ENCODE peak calls at places on chromosomes 5 and 9, in five cellular contexts. T is WTC11; F is stimulated activated CD4-positive, alpha-beta T cell treated with anti-CD3 and anti-CD28 coated beads, Interleukin-1b, Interleukin-23, amount 100 ng/mL, for 24 hours; E is LHCN-M2; V is type B pancreatic cell. G is an unnamed sample.

GRCh38 chr9:72362680-72363139 is 2.3 kb downstream of the ZFAND5 start:
- DNase-seq in T (no peak), F (peak), E (peak), V (no peak), G (peak)

GRCh38 chr9:69120380-69121154 is 53.5 kb upstream of the TJP2 start:
- DNase-seq in T (peak), F (no peak), E (no peak), V (peak), G (peak)

GRCh38 chr9:92501671-92502393 is 19.5 kb upstream of the ASPN start:
- DNase-seq in T (peak), F (no peak), E (peak), V (no peak), G (peak)

GRCh38 chr9:124108216-124108615 is 96.6 kb downstream of the LHX2 start:
- DNase-seq in T (no peak), F (no peak), E (no peak), V (no peak), G (no peak)

GRCh38 chr9:123416171-123416570 is 60.2 kb downstream of the CRB2 start:
- DNase-seq in T (no peak), F (no peak), E (no peak), V (no peak), G (no peak)

GRCh38 chr9:91898451-91899433 is 51.3 kb downstream of the ROR2 start:
- DNase-seq in T (peak), F (no peak), E (no peak), V (no peak), G (peak)

GRCh38 chr5:172766287-172767104 is 4.5 kb downstream of the DUSP1 start:
- DNase-seq in T (no peak), F (no peak), E (peak), V (no peak), G (peak)

GRCh38 chr5:151570058-151570457 is 21.1 kb downstream of the FAT2 start:
- DNase-seq in T (no peak), F (no peak), E (no peak), V (no peak), G (no peak)

GRCh38 chr9:92001244-92001643 is 51.2 kb upstream of the ROR2 start:
- DNase-seq in T (no peak), F (no peak), E (no peak), V (peak), G (peak)

GRCh38 chr5:168324864-168325615 is 33.6 kb downstream of the WWC1 start:
- DNase-seq in T (no peak), F (no peak), E (no peak), V (no peak), G (peak)

GRCh38 chr5:10140195-10140973 is 109.3 kb downstream of the ATPSCKMT start:
- DNase-seq in T (peak), F (no peak), E (peak), V (no peak), G (peak)

GRCh38 chr9:133474215-133474614 is 4.7 kb downstream of the SLC2A6 start:
- DNase-seq in T (no peak), F (no peak), E (no peak), V (no peak), G (no peak)

GRCh38 chr5:142201471-142201887 is 92.9 kb downstream of the NDFIP1 start:
- DNase-seq in T (no peak), F (no peak), E (peak), V (no peak), G (peak)

GRCh38 chr9:22201256-22201655 is 192.2 kb upstream of the CDKN2B start:
- DNase-seq in T (no peak), F (no peak), E (no peak), V (no peak), G (peak)

GRCh38 chr5:148221510-148221909 is 16.8 kb upstream of the MARCOL start:
- DNase-seq in T (no peak), F (no peak), E (no peak), V (no peak), G (no peak)

GRCh38 chr5:15520856-15521255 is 20.9 kb downstream of the FBXL7 start:
- DNase-seq in T (no peak), F (no peak), E (no peak), V (no peak), G (no peak)

GRCh38 chr9:89470239-89470638 is 27.7 kb downstream of the SEMA4D start:
- DNase-seq in T (no peak), F (no peak), E (no peak), V (no peak), G (no peak)

GRCh38 chr5:159826351-159827222 is 89.7 kb upstream of the ADRA1B start:
- DNase-seq in T (no peak), F (no peak), E (peak), V (no peak), G (peak)

GRCh38 chr5:135126688-135127603 is 92.9 kb upstream of the PITX1 start:
- DNase-seq in T (no peak), F (no peak), E (no peak), V (no peak), G (peak)

GRCh38 chr5:177494356-177495195 is 2.8 kb downstream of the PDLIM7 start:
- DNase-seq in T (peak), F (no peak), E (peak), V (no peak), G (peak)

GRCh38 chr5:14242871-14243383 is 99.8 kb downstream of the TRIO start:
- DNase-seq in T (no peak), F (no peak), E (no peak), V (no peak), G (no peak)

GRCh38 chr5:42894057-42894456 is 82.4 kb upstream of the SELENOP start:
- DNase-seq in T (peak), F (no peak), E (peak), V (no peak), G (peak)

GRCh38 chr5:149549461-149550266 is 1.6 kb downstream of the CSNK1A1 start:
- DNase-seq in T (no peak), F (peak), E (peak), V (no peak), G (peak)

GRCh38 chr5:93807860-93808259 is 66.5 kb upstream of the POU5F2 start:
- DNase-seq in T (no peak), F (no peak), E (no peak), V (no peak), G (no peak)

GRCh38 chr5:139378101-139378825 is 4.8 kb downstream of the SLC23A1 start:
- DNase-seq in T (peak), F (no peak), E (no peak), V (no peak), G (no peak)

GRCh38 chr5:34586117-34586885 is 69.8 kb upstream of the RAI14 start:
- DNase-seq in T (no peak), F (no peak), E (peak), V (no peak), G (peak)

GRCh38 chr5:164555809-164556208 is 1050.4 kb downstream of the MAT2B start:
- DNase-seq in T (no peak), F (no peak), E (no peak), V (no peak), G (peak)

GRCh38 chr5:347712-348284 is 26.3 kb downstream of the AHRR start:
- DNase-seq in T (no peak), F (no peak), E (no peak), V (no peak), G (no peak)

GRCh38 chr9:104568868-104569267 is at the start of gene OR13C8:
- DNase-seq in T (no peak), F (no peak), E (no peak), V (no peak), G (no peak)

GRCh38 chr5:166637295-166637694 is 1654.2 kb upstream of the WWC1 start:
- DNase-seq in T (no peak), F (no peak), E (no peak), V (no peak), G (no peak)

GRCh38 chr9:121830441-121831140 is 179.2 kb downstream of the DAB2IP start:
- DNase-seq in T (no peak), F (no peak), E (no peak), V (peak), G (no peak)

GRCh38 chr5:10828241-10828640 is 67.2 kb upstream of the DAP start:
- DNase-seq in T (no peak), F (no peak), E (peak), V (no peak), G (peak)

GRCh38 chr9:75088646-75089368 is 493 bp downstream of the OSTF1 start:
- DNase-seq in T (peak), F (no peak), E (peak), V (no peak), G (peak)

GRCh38 chr5:2732850-2733249 is 18.6 kb downstream of the IRX2 start:
- DNase-seq in T (no peak), F (no peak), E (no peak), V (no peak), G (no peak)

GRCh38 chr9:14209399-14209990 is 104.4 kb downstream of the NFIB start:
- DNase-seq in T (no peak), F (no peak), E (no peak), V (no peak), G (no peak)

G was measured in M059J.